ENCODE peak calls at places on chromosomes 7 and 10, in nine cellular contexts. V is RWPE2, J is colonic mucosa, Q is osteoblast, D is heart left ventricle, B is IMR-90, E is PC-3, H is Panc1, A is adrenal gland. C is an unnamed sample.

GRCh38 chr10:18319628-18320027 is 179.4 kb downstream of the CACNB2 start:
- DNase-seq in Q (no peak), B (no peak), H (no peak), E (no peak), D (no peak), V (no peak), A (no peak), J (no peak), C (no peak)

GRCh38 chr10:94639902-94640301 is 43.6 kb upstream of the CYP2C18 start:
- DNase-seq in D (no peak), J (no peak), E (no peak), H (no peak), Q (no peak), A (no peak), B (no peak), V (no peak), C (no peak)

GRCh38 chr7:100632951-100633717 is 8.2 kb downstream of the TFR2 start:
- DNase-seq in D (peak; percentile 39), J (peak; percentile 67), B (peak; percentile 29), V (no peak), A (peak; percentile 48), E (peak; percentile 14), Q (peak; percentile 94), H (no peak), C (no peak)

GRCh38 chr7:26208040-26208439 is 6.5 kb downstream of the CBX3 start:
- DNase-seq in V (no peak), A (no peak), J (no peak), B (no peak), Q (no peak), E (no peak), D (no peak), H (no peak), C (no peak)

GRCh38 chr10:102517553-102517952 is 13.8 kb downstream of the SUFU start:
- DNase-seq in A (no peak), E (no peak), H (no peak), J (no peak), Q (peak; percentile 86), D (no peak), V (no peak), B (peak; percentile 84), C (no peak)

GRCh38 chr7:69880848-69881247 is 282.6 kb downstream of the AUTS2 start:
- DNase-seq in H (no peak), V (no peak), A (no peak), J (no peak), B (no peak), Q (no peak), D (no peak), E (no peak), C (no peak)

GRCh38 chr7:909358-910329 is 33.3 kb downstream of the GET4 start:
- DNase-seq in V (no peak), D (peak; percentile 78), B (peak; percentile 15), J (peak; percentile 87), Q (peak; percentile 97), H (no peak), A (peak; percentile 69), E (peak; percentile 23), C (no peak)

GRCh38 chr7:105985250-105985649 is 22.2 kb downstream of the CDHR3 start:
- DNase-seq in D (no peak), E (no peak), B (no peak), H (no peak), Q (no peak), V (no peak), A (no peak), J (no peak), C (no peak)

GRCh38 chr10:110686037-110686436 is 41.9 kb downstream of the RBM20 start:
- DNase-seq in Q (no peak), J (no peak), E (no peak), B (peak; percentile 60), A (no peak), V (no peak), D (no peak), H (no peak), C (no peak)

GRCh38 chr10:110686941-110687340 is 42.8 kb downstream of the RBM20 start:
- DNase-seq in Q (no peak), D (no peak), V (no peak), J (no peak), H (no peak), E (no peak), B (peak; percentile 84), A (no peak), C (no peak)

GRCh38 chr10:110682348-110682747 is 38.2 kb downstream of the RBM20 start:
- DNase-seq in A (no peak), V (no peak), H (no peak), Q (no peak), E (no peak), B (no peak), J (no peak), D (no peak), C (no peak)

GRCh38 chr10:110681023-110681681 is 37.0 kb downstream of the RBM20 start:
- DNase-seq in H (no peak), B (peak; percentile 31), D (peak; percentile 66), E (peak; percentile 37), A (peak; percentile 36), V (no peak), J (peak; percentile 23), Q (peak; percentile 86), C (no peak)

GRCh38 chr10:110684800-110685446 is 40.8 kb downstream of the RBM20 start:
- DNase-seq in H (no peak), J (no peak), A (no peak), V (no peak), E (no peak), Q (no peak), D (peak; percentile 68), B (peak; percentile 85), C (no peak)
- H3K4me3 ChIP-seq in H (no peak overlapping the region), J (no peak overlapping the region), A (no peak overlapping the region), V (no peak overlapping the region), E (no peak overlapping the region), Q (no peak overlapping the region), D (no peak overlapping the region), B (peak overlapping the region; percentile 20), C (peak overlapping the region; percentile 51)

GRCh38 chr7:17990761-17991160 is 36.9 kb downstream of the PRPS1L1 start:
- DNase-seq in V (no peak), Q (no peak), E (no peak), H (no peak), D (no peak), J (no peak), B (no peak), A (no peak), C (no peak)

GRCh38 chr7:17989546-17989945 is 38.1 kb downstream of the PRPS1L1 start:
- DNase-seq in E (peak; percentile 23), B (peak; percentile 31), Q (no peak), V (no peak), H (no peak), D (no peak), A (no peak), J (peak; percentile 60), C (no peak)

GRCh38 chr7:17994079-17994478 is 33.6 kb downstream of the PRPS1L1 start:
- DNase-seq in Q (no peak), H (no peak), B (no peak), A (no peak), J (no peak), V (no peak), E (no peak), D (no peak), C (no peak)

GRCh38 chr7:17988858-17989257 is 38.8 kb downstream of the PRPS1L1 start:
- DNase-seq in Q (no peak), V (no peak), J (no peak), B (no peak), E (no peak), A (no peak), H (no peak), D (no peak), C (no peak)

DNA sequence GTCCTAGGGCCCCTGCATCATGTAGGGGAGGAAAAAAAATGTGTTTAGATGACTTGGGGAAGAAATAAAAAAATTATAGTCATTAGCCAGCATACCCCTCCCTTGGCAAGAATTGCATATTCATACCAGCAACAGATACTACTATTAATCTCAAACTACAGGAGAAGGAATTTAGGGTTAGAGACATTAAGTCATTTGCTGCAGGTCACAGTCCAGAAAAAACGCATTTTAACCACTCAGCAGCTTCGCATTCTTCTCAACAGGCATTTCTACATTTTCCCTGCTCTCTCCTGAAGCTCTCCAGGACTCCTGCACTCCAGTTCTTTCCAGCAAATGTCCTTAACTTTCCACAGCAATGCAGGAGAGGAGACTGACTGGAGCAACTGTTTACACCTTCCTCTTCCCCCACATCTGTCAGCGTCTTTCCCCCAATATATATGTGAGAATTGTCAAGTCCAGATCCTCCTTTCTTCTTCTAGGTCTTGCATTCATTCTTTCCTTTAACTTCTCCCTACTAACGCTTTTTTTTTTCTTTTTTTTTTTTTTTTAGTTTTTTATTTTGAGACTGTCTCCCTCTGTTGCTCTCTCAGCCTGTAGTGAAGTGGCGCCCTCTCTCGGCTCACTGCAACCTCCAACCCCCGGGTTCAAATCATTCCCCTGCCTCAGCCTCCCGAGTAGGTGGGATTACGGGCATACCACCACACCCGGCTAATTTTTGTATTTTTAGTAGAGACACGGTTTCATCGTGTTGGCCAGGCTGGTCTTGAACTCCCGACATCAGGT is 35.6 kb downstream of the PRPS1L1 start:
- DNase-seq in E (no peak), D (no peak), Q (no peak), J (peak; percentile 53), B (no peak), A (no peak), V (no peak), H (no peak), C (no peak)
- TF ChIP-seq CTCF in E (peak; percentile 42), D (no peak), Q (peak; percentile 45), J (peak; percentile 21), B (peak; percentile 20), A (no peak), V (peak; percentile 22), H (peak; percentile 54), C (no peak)

GRCh38 chr7:127798769-127799372 is 146.9 kb downstream of the SND1 start:
- DNase-seq in H (no peak), J (no peak), V (no peak), Q (no peak), B (no peak), D (no peak), A (no peak), E (no peak), C (no peak)
- H3K27ac ChIP-seq in H (no peak overlapping the region), J (no peak overlapping the region), V (no peak overlapping the region), Q (no peak overlapping the region), B (no peak overlapping the region), D (no peak overlapping the region), A (no peak overlapping the region), E (no peak overlapping the region), C (no peak overlapping the region)

GRCh38 chr7:129146237-129146979 is 1.9 kb downstream of the TSPAN33 start:
- DNase-seq in Q (peak; percentile 73), A (no peak), D (peak; percentile 49), E (no peak), B (no peak), V (no peak), J (no peak), H (no peak), C (no peak)

GRCh38 chr7:129150199-129150996 is 5.9 kb downstream of the TSPAN33 start:
- DNase-seq in V (no peak), B (no peak), E (no peak), Q (no peak), H (no peak), D (no peak), J (no peak), A (no peak), C (no peak)

GRCh38 chr7:129144834-129145668 is 544 bp downstream of the TSPAN33 start:
- DNase-seq in J (no peak), V (no peak), Q (no peak), H (no peak), D (no peak), E (no peak), A (no peak), B (no peak), C (no peak)

GRCh38 chr7:129149546-129149945 is 5.0 kb downstream of the TSPAN33 start:
- DNase-seq in Q (no peak), H (no peak), V (no peak), B (no peak), J (no peak), D (no peak), E (no peak), A (no peak), C (no peak)

DNA sequence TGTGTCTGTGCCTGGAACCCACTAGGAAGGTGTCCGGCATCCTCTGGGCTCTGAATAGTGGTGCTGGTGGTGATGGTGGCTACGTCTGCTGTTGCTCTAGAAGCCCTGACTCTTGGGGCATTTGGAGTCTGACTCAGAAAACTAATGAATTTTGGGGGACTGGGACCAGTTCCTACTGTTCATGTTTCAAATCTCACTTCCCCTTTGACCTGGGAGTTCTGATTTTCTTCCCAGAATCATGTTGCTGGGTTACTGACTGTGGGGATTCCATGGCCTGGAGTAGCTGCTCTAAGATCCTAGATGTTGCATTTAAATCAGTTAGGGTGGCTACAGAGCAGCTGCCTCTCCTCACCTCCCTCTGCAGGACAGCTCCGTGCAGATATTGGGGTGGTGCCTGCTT is 3.2 kb downstream of the TSPAN33 start:
- DNase-seq in D (no peak), H (no peak), J (no peak), A (no peak), V (no peak), E (no peak), Q (no peak), B (no peak), C (no peak)
- H3K4me3 ChIP-seq in D (no peak overlapping the region), H (no peak overlapping the region), J (no peak overlapping the region), A (no peak overlapping the region), V (no peak overlapping the region), E (no peak overlapping the region), Q (no peak overlapping the region), B (no peak overlapping the region), C (no peak overlapping the region)